ENCODE peak calls at places on chromosomes 3 and 15, in five cellular contexts. One of them, this sample, is unnamed.
A peak's percentile ranks its signal among the peaks of the same experiment; 100 is the strongest.

GRCh38 chr15:43330780-43331086 is 360 bp upstream of the LCMT2 start:
- DNase-seq in retina: no peak
- DNase-seq in endothelial cell: no peak
- DNase-seq in H4: no peak
- DNase-seq in activated CD4-positive, alpha-beta T cell treated with anti-CD3 and anti-CD28 coated beads, Interleukin-2, amount 50 U/mL, for 1 hour: no peak
- DNase-seq in this sample: no peak

GRCh38 chr3:13394363-13394762 is 25.8 kb downstream of the NUP210 start:
- DNase-seq in retina: no peak
- DNase-seq in H4: no peak
- DNase-seq in activated CD4-positive, alpha-beta T cell treated with anti-CD3 and anti-CD28 coated beads, Interleukin-2, amount 50 U/mL, for 1 hour: no peak
- DNase-seq in endothelial cell: no peak
- DNase-seq in this sample: no peak

GRCh38 chr15:63324770-63325169 is 47.4 kb downstream of the APH1B start:
- DNase-seq in H4: no peak
- DNase-seq in activated CD4-positive, alpha-beta T cell treated with anti-CD3 and anti-CD28 coated beads, Interleukin-2, amount 50 U/mL, for 1 hour: no peak
- DNase-seq in retina: no peak
- DNase-seq in endothelial cell: no peak
- DNase-seq in this sample: no peak

GRCh38 chr3:62622553-62623174 is 249.3 kb upstream of the FEZF2 start:
- DNase-seq in H4: peak; percentile 16
- DNase-seq in retina: peak; percentile 74
- DNase-seq in activated CD4-positive, alpha-beta T cell treated with anti-CD3 and anti-CD28 coated beads, Interleukin-2, amount 50 U/mL, for 1 hour: no peak
- DNase-seq in endothelial cell: peak; percentile 19
- DNase-seq in this sample: no peak

GRCh38 chr15:85598203-85598602 is 196.5 kb downstream of the KLHL25 start:
- DNase-seq in activated CD4-positive, alpha-beta T cell treated with anti-CD3 and anti-CD28 coated beads, Interleukin-2, amount 50 U/mL, for 1 hour: no peak
- DNase-seq in H4: no peak
- DNase-seq in endothelial cell: no peak
- DNase-seq in retina: no peak
- DNase-seq in this sample: no peak

GRCh38 chr3:127220497-127220896 is 27.6 kb downstream of the PRR23E start:
- DNase-seq in retina: no peak
- DNase-seq in endothelial cell: no peak
- DNase-seq in H4: no peak
- DNase-seq in activated CD4-positive, alpha-beta T cell treated with anti-CD3 and anti-CD28 coated beads, Interleukin-2, amount 50 U/mL, for 1 hour: no peak
- DNase-seq in this sample: no peak

GRCh38 chr3:183098538-183099025 is 714 bp downstream of the MCCC1 start:
- DNase-seq in H4: no peak
- DNase-seq in activated CD4-positive, alpha-beta T cell treated with anti-CD3 and anti-CD28 coated beads, Interleukin-2, amount 50 U/mL, for 1 hour: no peak
- DNase-seq in endothelial cell: no peak
- DNase-seq in retina: no peak
- DNase-seq in this sample: no peak

GRCh38 chr3:188712257-188712924 is 459.4 kb upstream of the TPRG1 start:
- DNase-seq in H4: peak; percentile 79
- DNase-seq in activated CD4-positive, alpha-beta T cell treated with anti-CD3 and anti-CD28 coated beads, Interleukin-2, amount 50 U/mL, for 1 hour: no peak
- DNase-seq in endothelial cell: no peak
- DNase-seq in retina: no peak
- DNase-seq in this sample: no peak

GRCh38 chr15:37135225-37135624 is 34.9 kb upstream of the MEIS2 start:
- DNase-seq in activated CD4-positive, alpha-beta T cell treated with anti-CD3 and anti-CD28 coated beads, Interleukin-2, amount 50 U/mL, for 1 hour: no peak
- DNase-seq in H4: no peak
- DNase-seq in endothelial cell: no peak
- DNase-seq in retina: no peak
- DNase-seq in this sample: no peak

GRCh38 chr3:8970971-8971589 is 7.8 kb upstream of the RAD18 start:
- DNase-seq in activated CD4-positive, alpha-beta T cell treated with anti-CD3 and anti-CD28 coated beads, Interleukin-2, amount 50 U/mL, for 1 hour: peak; percentile 72
- DNase-seq in H4: peak; percentile 61
- DNase-seq in endothelial cell: peak; percentile 68
- DNase-seq in retina: peak; percentile 78
- DNase-seq in this sample: no peak

GRCh38 chr3:170697803-170698350 is 112.0 kb upstream of the SLC7A14 start:
- DNase-seq in retina: no peak
- DNase-seq in activated CD4-positive, alpha-beta T cell treated with anti-CD3 and anti-CD28 coated beads, Interleukin-2, amount 50 U/mL, for 1 hour: no peak
- DNase-seq in H4: no peak
- DNase-seq in endothelial cell: no peak
- DNase-seq in this sample: no peak

GRCh38 chr3:45110185-45110833 is 35.9 kb downstream of the CDCP1 start:
- DNase-seq in retina: no peak
- DNase-seq in H4: peak; percentile 25
- DNase-seq in activated CD4-positive, alpha-beta T cell treated with anti-CD3 and anti-CD28 coated beads, Interleukin-2, amount 50 U/mL, for 1 hour: peak; percentile 22
- DNase-seq in endothelial cell: no peak
- DNase-seq in this sample: no peak

GRCh38 chr3:50370594-50370993 is 11.3 kb upstream of the TMEM115 start:
- DNase-seq in H4: no peak
- DNase-seq in activated CD4-positive, alpha-beta T cell treated with anti-CD3 and anti-CD28 coated beads, Interleukin-2, amount 50 U/mL, for 1 hour: no peak
- DNase-seq in retina: peak; percentile 50
- DNase-seq in endothelial cell: peak; percentile 41
- DNase-seq in this sample: no peak

GRCh38 chr3:109809513-109809912 is 472.2 kb upstream of the DPPA4 start:
- DNase-seq in endothelial cell: no peak
- DNase-seq in retina: no peak
- DNase-seq in activated CD4-positive, alpha-beta T cell treated with anti-CD3 and anti-CD28 coated beads, Interleukin-2, amount 50 U/mL, for 1 hour: no peak
- DNase-seq in H4: no peak
- DNase-seq in this sample: no peak

GRCh38 chr3:156657440-156657839 is 16.9 kb upstream of the TIPARP start:
- DNase-seq in endothelial cell: no peak
- DNase-seq in H4: no peak
- DNase-seq in retina: no peak
- DNase-seq in activated CD4-positive, alpha-beta T cell treated with anti-CD3 and anti-CD28 coated beads, Interleukin-2, amount 50 U/mL, for 1 hour: no peak
- DNase-seq in this sample: no peak